ENCODE peak calls at places on chromosomes 4 and X, in eight cellular contexts. One of them, this sample, is unnamed.

GRCh38 chr4:61210186-61210939 is 10.2 kb downstream of the ADGRL3 start:
- DNase-seq in naive thymus-derived CD4-positive, alpha-beta T cell: no peak
- DNase-seq in cardiac fibroblast: peak
- DNase-seq in GM12865: no peak
- DNase-seq in psoas muscle: no peak
- DNase-seq in small intestine: no peak
- DNase-seq in astrocyte of the spinal cord: no peak
- DNase-seq in right cardiac atrium: no peak
- DNase-seq in this sample: peak

GRCh38 chr4:25223770-25224375 is 10.0 kb upstream of the PI4K2B start:
- DNase-seq in psoas muscle: no peak
- DNase-seq in astrocyte of the spinal cord: peak
- DNase-seq in right cardiac atrium: no peak
- DNase-seq in small intestine: no peak
- DNase-seq in naive thymus-derived CD4-positive, alpha-beta T cell: no peak
- DNase-seq in GM12865: peak
- DNase-seq in cardiac fibroblast: peak
- DNase-seq in this sample: peak

GRCh38 chr4:5044341-5044740 is 6.9 kb upstream of the STK32B start:
- DNase-seq in astrocyte of the spinal cord: no peak
- DNase-seq in cardiac fibroblast: no peak
- DNase-seq in small intestine: no peak
- DNase-seq in psoas muscle: no peak
- DNase-seq in right cardiac atrium: no peak
- DNase-seq in naive thymus-derived CD4-positive, alpha-beta T cell: no peak
- DNase-seq in GM12865: no peak
- DNase-seq in this sample: peak

GRCh38 chr4:173415092-173415491 is 16.2 kb upstream of the SCRG1 start:
- DNase-seq in naive thymus-derived CD4-positive, alpha-beta T cell: no peak
- DNase-seq in small intestine: no peak
- DNase-seq in cardiac fibroblast: peak
- DNase-seq in GM12865: no peak
- DNase-seq in right cardiac atrium: no peak
- DNase-seq in psoas muscle: no peak
- DNase-seq in astrocyte of the spinal cord: no peak
- DNase-seq in this sample: peak

GRCh38 chrX:10106801-10107200 is 50.0 kb upstream of the CLCN4 start:
- DNase-seq in small intestine: peak
- DNase-seq in naive thymus-derived CD4-positive, alpha-beta T cell: no peak
- DNase-seq in GM12865: peak
- DNase-seq in psoas muscle: no peak
- DNase-seq in cardiac fibroblast: no peak
- DNase-seq in right cardiac atrium: no peak
- DNase-seq in astrocyte of the spinal cord: no peak
- DNase-seq in this sample: no peak

GRCh38 chrX:49185062-49185394 is 1.1 kb downstream of the PRICKLE3 start:
- DNase-seq in right cardiac atrium: no peak
- DNase-seq in small intestine: no peak
- DNase-seq in cardiac fibroblast: no peak
- DNase-seq in naive thymus-derived CD4-positive, alpha-beta T cell: no peak
- DNase-seq in psoas muscle: no peak
- DNase-seq in GM12865: no peak
- DNase-seq in astrocyte of the spinal cord: no peak
- DNase-seq in this sample: no peak

GRCh38 chr4:55399581-55399980 is 3.8 kb downstream of the TMEM165 start:
- DNase-seq in small intestine: no peak
- DNase-seq in cardiac fibroblast: no peak
- DNase-seq in right cardiac atrium: no peak
- DNase-seq in naive thymus-derived CD4-positive, alpha-beta T cell: no peak
- DNase-seq in GM12865: no peak
- DNase-seq in astrocyte of the spinal cord: no peak
- DNase-seq in psoas muscle: no peak
- DNase-seq in this sample: no peak

GRCh38 chr4:136863756-136864155 is 668.5 kb downstream of the PCDH18 start:
- DNase-seq in GM12865: no peak
- DNase-seq in astrocyte of the spinal cord: peak
- DNase-seq in small intestine: peak
- DNase-seq in cardiac fibroblast: peak
- DNase-seq in right cardiac atrium: peak
- DNase-seq in psoas muscle: no peak
- DNase-seq in naive thymus-derived CD4-positive, alpha-beta T cell: no peak
- DNase-seq in this sample: no peak

GRCh38 chr4:9976781-9977180 is 44.5 kb downstream of the SLC2A9 start:
- DNase-seq in naive thymus-derived CD4-positive, alpha-beta T cell: no peak
- DNase-seq in psoas muscle: no peak
- DNase-seq in astrocyte of the spinal cord: no peak
- DNase-seq in GM12865: no peak
- DNase-seq in small intestine: no peak
- DNase-seq in right cardiac atrium: no peak
- DNase-seq in cardiac fibroblast: no peak
- DNase-seq in this sample: no peak

GRCh38 chrX:149540621-149541520 is at the start of gene EOLA1:
- DNase-seq in small intestine: peak
- DNase-seq in astrocyte of the spinal cord: peak
- DNase-seq in naive thymus-derived CD4-positive, alpha-beta T cell: peak
- DNase-seq in GM12865: peak
- DNase-seq in cardiac fibroblast: peak
- DNase-seq in right cardiac atrium: peak
- DNase-seq in psoas muscle: peak
- DNase-seq in this sample: peak

GRCh38 chr4:69032847-69033638 is 63.2 kb upstream of the UGT2B7 start:
- DNase-seq in cardiac fibroblast: peak
- DNase-seq in small intestine: peak
- DNase-seq in GM12865: no peak
- DNase-seq in psoas muscle: no peak
- DNase-seq in right cardiac atrium: no peak
- DNase-seq in astrocyte of the spinal cord: no peak
- DNase-seq in naive thymus-derived CD4-positive, alpha-beta T cell: no peak
- DNase-seq in this sample: peak

GRCh38 chr4:151627491-151627890 is 133.3 kb downstream of the GATB start:
- DNase-seq in psoas muscle: no peak
- DNase-seq in right cardiac atrium: no peak
- DNase-seq in naive thymus-derived CD4-positive, alpha-beta T cell: no peak
- DNase-seq in cardiac fibroblast: peak
- DNase-seq in astrocyte of the spinal cord: peak
- DNase-seq in GM12865: no peak
- DNase-seq in small intestine: no peak
- DNase-seq in this sample: peak

GRCh38 chr4:68803013-68803412 is 12.8 kb upstream of the UGT2B10 start:
- DNase-seq in small intestine: no peak
- DNase-seq in psoas muscle: no peak
- DNase-seq in GM12865: peak
- DNase-seq in astrocyte of the spinal cord: no peak
- DNase-seq in cardiac fibroblast: no peak
- DNase-seq in naive thymus-derived CD4-positive, alpha-beta T cell: no peak
- DNase-seq in right cardiac atrium: no peak
- DNase-seq in this sample: no peak

GRCh38 chrX:55135171-55135570 is 46.4 kb downstream of the PAGE2 start:
- DNase-seq in naive thymus-derived CD4-positive, alpha-beta T cell: no peak
- DNase-seq in astrocyte of the spinal cord: peak
- DNase-seq in GM12865: peak
- DNase-seq in cardiac fibroblast: peak
- DNase-seq in small intestine: peak
- DNase-seq in psoas muscle: peak
- DNase-seq in right cardiac atrium: peak
- DNase-seq in this sample: peak

GRCh38 chrX:20197641-20198210 is 56.1 kb upstream of the EIF1AX start:
- DNase-seq in right cardiac atrium: no peak
- DNase-seq in psoas muscle: no peak
- DNase-seq in GM12865: no peak
- DNase-seq in small intestine: no peak
- DNase-seq in astrocyte of the spinal cord: no peak
- DNase-seq in naive thymus-derived CD4-positive, alpha-beta T cell: no peak
- DNase-seq in cardiac fibroblast: peak
- DNase-seq in this sample: no peak

GRCh38 chrX:69203367-69204037 is 38.2 kb upstream of the PJA1 start:
- DNase-seq in small intestine: no peak
- DNase-seq in right cardiac atrium: no peak
- DNase-seq in cardiac fibroblast: no peak
- DNase-seq in psoas muscle: no peak
- DNase-seq in naive thymus-derived CD4-positive, alpha-beta T cell: no peak
- DNase-seq in GM12865: no peak
- DNase-seq in astrocyte of the spinal cord: no peak
- DNase-seq in this sample: no peak

GRCh38 chrX:3268804-3269203 is 77.6 kb downstream of the MXRA5 start:
- DNase-seq in GM12865: no peak
- DNase-seq in astrocyte of the spinal cord: no peak
- DNase-seq in right cardiac atrium: no peak
- DNase-seq in cardiac fibroblast: peak
- DNase-seq in small intestine: no peak
- DNase-seq in naive thymus-derived CD4-positive, alpha-beta T cell: no peak
- DNase-seq in psoas muscle: no peak
- DNase-seq in this sample: peak

GRCh38 chr4:122045533-122045932 is 93.7 kb upstream of the TRPC3 start:
- DNase-seq in astrocyte of the spinal cord: peak
- DNase-seq in small intestine: no peak
- DNase-seq in right cardiac atrium: peak
- DNase-seq in naive thymus-derived CD4-positive, alpha-beta T cell: no peak
- DNase-seq in psoas muscle: no peak
- DNase-seq in cardiac fibroblast: peak
- DNase-seq in GM12865: no peak
- DNase-seq in this sample: peak

GRCh38 chr4:184100297-184100885 is 117.3 kb downstream of the ENPP6 start:
- DNase-seq in astrocyte of the spinal cord: peak
- DNase-seq in psoas muscle: peak
- DNase-seq in right cardiac atrium: peak
- DNase-seq in naive thymus-derived CD4-positive, alpha-beta T cell: peak
- DNase-seq in cardiac fibroblast: peak
- DNase-seq in small intestine: peak
- DNase-seq in GM12865: peak
- DNase-seq in this sample: peak

GRCh38 chr4:163621844-163622243 is 127.4 kb downstream of the TMA16 start:
- DNase-seq in astrocyte of the spinal cord: no peak
- DNase-seq in naive thymus-derived CD4-positive, alpha-beta T cell: no peak
- DNase-seq in small intestine: no peak
- DNase-seq in GM12865: no peak
- DNase-seq in right cardiac atrium: no peak
- DNase-seq in psoas muscle: no peak
- DNase-seq in cardiac fibroblast: no peak
- DNase-seq in this sample: no peak
- H3K4me3 ChIP-seq in astrocyte of the spinal cord: no peak
- H3K4me3 ChIP-seq in naive thymus-derived CD4-positive, alpha-beta T cell: no peak
- H3K4me3 ChIP-seq in small intestine: no peak
- H3K4me3 ChIP-seq in GM12865: no peak
- H3K4me3 ChIP-seq in right cardiac atrium: no peak
- H3K4me3 ChIP-seq in psoas muscle: no peak
- H3K4me3 ChIP-seq in cardiac fibroblast: no peak
- H3K4me3 ChIP-seq in this sample: no peak

DNA sequence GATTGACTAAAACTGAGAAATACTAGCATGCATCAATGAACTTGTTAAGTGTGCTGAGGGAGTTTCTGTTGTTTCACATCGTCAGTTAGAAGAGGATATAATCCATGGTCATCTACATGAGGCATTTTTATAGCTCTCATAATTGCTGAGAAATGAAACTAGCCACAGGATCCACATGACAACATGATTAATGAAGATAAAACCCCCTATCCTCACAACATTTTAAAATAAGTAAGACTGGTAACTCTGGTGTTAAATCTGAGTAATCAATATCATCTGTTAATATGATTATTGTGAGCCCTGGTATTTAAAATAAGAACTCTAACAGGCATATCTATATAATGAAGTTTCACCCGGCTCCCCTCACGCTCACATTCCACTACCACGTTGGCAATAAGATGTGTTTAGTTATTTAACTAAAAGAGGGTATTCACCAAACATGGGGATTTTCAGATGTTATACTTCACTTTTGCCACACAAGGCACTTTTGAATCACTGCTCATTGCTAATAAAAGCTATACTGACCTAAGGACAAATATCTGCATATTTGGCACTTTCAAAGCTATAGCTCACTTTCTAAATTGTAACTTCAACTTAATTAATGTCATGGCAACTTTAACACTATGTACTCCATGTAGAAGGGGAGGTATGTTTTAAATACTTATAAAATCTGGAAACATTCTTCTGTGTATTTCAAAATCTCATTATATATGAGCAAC is 6.7 kb downstream of the UNC5C start:
- DNase-seq in cardiac fibroblast: peak
- DNase-seq in psoas muscle: no peak
- DNase-seq in small intestine: no peak
- DNase-seq in right cardiac atrium: no peak
- DNase-seq in astrocyte of the spinal cord: no peak
- DNase-seq in naive thymus-derived CD4-positive, alpha-beta T cell: no peak
- DNase-seq in GM12865: peak
- DNase-seq in this sample: no peak
- H3K4me3 ChIP-seq in cardiac fibroblast: no peak
- H3K4me3 ChIP-seq in psoas muscle: no peak
- H3K4me3 ChIP-seq in small intestine: no peak
- H3K4me3 ChIP-seq in right cardiac atrium: peak
- H3K4me3 ChIP-seq in astrocyte of the spinal cord: no peak
- H3K4me3 ChIP-seq in naive thymus-derived CD4-positive, alpha-beta T cell: no peak
- H3K4me3 ChIP-seq in GM12865: no peak
- H3K4me3 ChIP-seq in this sample: no peak

DNA sequence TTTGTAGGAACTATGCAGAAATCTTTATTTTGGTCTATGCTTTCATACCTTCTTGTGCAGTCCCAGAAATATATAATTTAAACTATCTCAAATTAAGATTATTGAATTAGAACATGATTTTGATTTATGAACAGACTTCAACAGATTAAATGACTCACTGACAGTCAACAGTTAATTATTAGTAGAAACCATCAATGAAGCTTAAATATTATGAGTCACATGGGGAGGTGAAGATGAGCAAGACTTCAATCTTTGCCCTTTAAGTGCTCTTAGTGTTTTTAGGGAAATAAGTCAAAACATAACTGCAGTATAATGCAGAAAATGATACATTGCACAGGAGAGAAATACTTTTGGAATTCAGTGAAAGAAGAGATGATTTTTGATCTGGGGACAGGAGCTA is 81.5 kb upstream of the BMP3 start:
- DNase-seq in psoas muscle: no peak
- DNase-seq in GM12865: no peak
- DNase-seq in astrocyte of the spinal cord: no peak
- DNase-seq in small intestine: no peak
- DNase-seq in naive thymus-derived CD4-positive, alpha-beta T cell: no peak
- DNase-seq in cardiac fibroblast: no peak
- DNase-seq in right cardiac atrium: no peak
- DNase-seq in this sample: peak
- H3K4me3 ChIP-seq in psoas muscle: no peak
- H3K4me3 ChIP-seq in GM12865: no peak
- H3K4me3 ChIP-seq in astrocyte of the spinal cord: no peak
- H3K4me3 ChIP-seq in small intestine: no peak
- H3K4me3 ChIP-seq in naive thymus-derived CD4-positive, alpha-beta T cell: no peak
- H3K4me3 ChIP-seq in cardiac fibroblast: no peak
- H3K4me3 ChIP-seq in right cardiac atrium: no peak
- H3K4me3 ChIP-seq in this sample: no peak

DNA sequence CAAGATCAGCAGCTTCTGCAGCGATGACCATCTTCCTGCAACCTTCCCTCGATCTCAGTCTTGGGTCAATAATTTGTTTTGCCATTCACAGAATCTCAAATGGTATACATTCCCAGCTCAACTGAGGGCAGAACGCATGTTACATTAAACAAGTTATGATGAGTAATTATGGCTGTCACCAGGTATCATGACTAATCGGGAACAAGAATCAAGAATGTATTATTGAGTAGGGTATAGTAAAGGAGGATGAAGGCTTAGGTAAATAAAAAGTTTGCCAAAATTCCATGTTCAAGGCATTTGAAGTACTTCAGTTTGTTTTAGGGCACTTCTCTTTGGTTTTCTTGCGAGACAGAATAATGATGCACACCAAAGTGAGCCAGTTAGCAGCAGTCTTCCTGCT is 194.1 kb downstream of the SH2D1A start:
- DNase-seq in right cardiac atrium: no peak
- DNase-seq in naive thymus-derived CD4-positive, alpha-beta T cell: no peak
- DNase-seq in psoas muscle: no peak
- DNase-seq in small intestine: no peak
- DNase-seq in cardiac fibroblast: no peak
- DNase-seq in astrocyte of the spinal cord: no peak
- DNase-seq in GM12865: no peak
- DNase-seq in this sample: peak
- H3K4me3 ChIP-seq in right cardiac atrium: no peak
- H3K4me3 ChIP-seq in naive thymus-derived CD4-positive, alpha-beta T cell: no peak
- H3K4me3 ChIP-seq in psoas muscle: no peak
- H3K4me3 ChIP-seq in small intestine: no peak
- H3K4me3 ChIP-seq in cardiac fibroblast: no peak
- H3K4me3 ChIP-seq in astrocyte of the spinal cord: no peak
- H3K4me3 ChIP-seq in GM12865: no peak
- H3K4me3 ChIP-seq in this sample: no peak

This sample was measured in bronchial epithelial cell.